ENCODE peak calls at places on chromosomes 13 and 19, in four cellular contexts. N is H9, L is IMR-90, A is H1. R is an unnamed sample.

GRCh38 chr13:39144941-39145533 is 106.8 kb downstream of the NHLRC3 start:
- DNase-seq in L (peak; percentile 70), A (peak; percentile 55), N (peak; percentile 51), R (peak; percentile 67)

GRCh38 chr19:5035817-5036732 is 67.2 kb downstream of the KDM4B start:
- DNase-seq in A (no peak), N (no peak), L (no peak), R (no peak)

GRCh38 chr13:113534236-113534860 is 43.8 kb upstream of the DCUN1D2 start:
- DNase-seq in N (peak; percentile 11), A (no peak), L (no peak), R (no peak)

GRCh38 chr13:36795463-36795862 is 23.6 kb upstream of the RFXAP start:
- DNase-seq in L (no peak), N (peak; percentile 81), A (peak; percentile 63), R (no peak)

GRCh38 chr13:66624302-66624701 is 605.8 kb downstream of the PCDH9 start:
- DNase-seq in A (no peak), L (no peak), N (no peak), R (no peak)

GRCh38 chr13:36357692-36358091 is 11.5 kb upstream of the SPART start:
- DNase-seq in N (no peak), A (no peak), L (no peak), R (no peak)

GRCh38 chr19:47110521-47111080 is 3.0 kb downstream of the ZC3H4 start:
- DNase-seq in N (no peak), L (no peak), A (no peak), R (no peak)

GRCh38 chr13:75445717-75446529 is 36.0 kb downstream of the TBC1D4 start:
- DNase-seq in A (no peak), N (no peak), L (peak; percentile 34), R (peak; percentile 27)

GRCh38 chr19:33248104-33248503 is 22.5 kb upstream of the SLC7A10 start:
- DNase-seq in N (no peak), A (no peak), L (no peak), R (no peak)

GRCh38 chr19:43765109-43765876 is 10.5 kb upstream of the SMG9 start:
- DNase-seq in A (no peak), N (peak; percentile 60), L (peak; percentile 97), R (peak; percentile 98)

GRCh38 chr13:113475911-113476310 is 14.6 kb downstream of the DCUN1D2 start:
- DNase-seq in L (no peak), N (no peak), A (no peak), R (no peak)

GRCh38 chr13:81987159-81987558 is 1646.2 kb upstream of the SPRY2 start:
- DNase-seq in A (no peak), N (no peak), L (no peak), R (no peak)

GRCh38 chr13:104318121-104318520 is 1251.9 kb upstream of the SLC10A2 start:
- DNase-seq in L (peak; percentile 49), A (no peak), N (no peak), R (peak; percentile 41)

GRCh38 chr13:110520431-110521295 is 40.9 kb downstream of the RAB20 start:
- DNase-seq in N (no peak), L (peak; percentile 53), A (no peak), R (peak; percentile 45)

GRCh38 chr19:2042485-2043268 is 8.4 kb downstream of the MKNK2 start:
- DNase-seq in A (no peak), N (no peak), L (no peak), R (no peak)

GRCh38 chr13:70708744-70709143 is 600.5 kb upstream of the KLHL1 start:
- DNase-seq in A (no peak), N (no peak), L (no peak), R (no peak)

GRCh38 chr19:43631491-43631890 is 8.2 kb downstream of the CADM4 start:
- DNase-seq in N (no peak), A (no peak), L (no peak), R (no peak)

GRCh38 chr19:46723023-46723461 is 6.1 kb upstream of the PRKD2 start:
- DNase-seq in N (no peak), A (no peak), L (no peak), R (no peak)

GRCh38 chr19:51784922-51785690 is 9.9 kb upstream of the FPR3 start:
- DNase-seq in N (no peak), A (no peak), L (no peak), R (no peak)

GRCh38 chr19:40178756-40179155 is 12.5 kb upstream of the MAP3K10 start:
- DNase-seq in L (no peak), N (no peak), A (no peak), R (no peak)

GRCh38 chr13:79477968-79478367 is 3.0 kb upstream of the NDFIP2 start:
- DNase-seq in N (peak; percentile 35), L (no peak), A (no peak), R (no peak)

GRCh38 chr19:51664997-51665396 is 18.4 kb upstream of the SIGLEC14 start:
- DNase-seq in A (no peak), L (no peak), N (no peak), R (no peak)

GRCh38 chr13:74554581-74555290 is 420.5 kb upstream of the KLF12 start:
- DNase-seq in A (no peak), N (no peak), L (no peak), R (no peak)

GRCh38 chr13:98878421-98879126 is 99.3 kb downstream of the DOCK9 start:
- DNase-seq in L (no peak), A (no peak), N (no peak), R (no peak)

GRCh38 chr13:106588367-106588766 is 20.4 kb upstream of the ARGLU1 start:
- DNase-seq in L (no peak), A (no peak), N (no peak), R (no peak)

GRCh38 chr13:75195479-75196111 is 286.4 kb downstream of the TBC1D4 start:
- DNase-seq in N (no peak), L (no peak), A (no peak), R (no peak)

GRCh38 chr13:89550842-89551422 is 1796.6 kb upstream of the MIR17HG start:
- DNase-seq in L (no peak), A (no peak), N (no peak), R (no peak)

GRCh38 chr19:4016903-4017638 is 9.5 kb downstream of the PIAS4 start:
- DNase-seq in L (no peak), A (no peak), N (no peak), R (no peak)

GRCh38 chr13:98521876-98522275 is 55.0 kb downstream of the STK24 start:
- DNase-seq in L (no peak), A (no peak), N (no peak), R (no peak)

GRCh38 chr13:26847281-26847680 is 86.7 kb upstream of the GPR12 start:
- DNase-seq in A (no peak), N (peak; percentile 48), L (no peak), R (no peak)

GRCh38 chr13:24074687-24075086 is 85.8 kb upstream of the SPATA13 start:
- DNase-seq in N (no peak), A (no peak), L (no peak), R (no peak)

GRCh38 chr13:90594694-90595093 is 752.8 kb upstream of the MIR17HG start:
- DNase-seq in A (no peak), N (no peak), L (peak; percentile 23), R (peak; percentile 81)

GRCh38 chr19:6273701-6274601 is 5.8 kb downstream of the MLLT1 start:
- DNase-seq in A (no peak), N (no peak), L (peak; percentile 88), R (peak; percentile 97)

GRCh38 chr19:47754206-47755064 is 9.1 kb downstream of the NOP53 start:
- DNase-seq in A (no peak), L (no peak), N (no peak), R (no peak)

GRCh38 chr13:50910483-50910805 is 853 bp downstream of the RNASEH2B start:
- DNase-seq in N (peak; percentile 61), A (peak; percentile 63), L (peak; percentile 42), R (peak; percentile 63)

GRCh38 chr13:51665456-51665855 is 81.2 kb downstream of the WDFY2 start:
- DNase-seq in L (no peak), N (no peak), A (no peak), R (no peak)

GRCh38 chr19:55275851-55276719 is 3.8 kb downstream of the HSPBP1 start:
- DNase-seq in L (no peak), A (no peak), N (no peak), R (no peak)

GRCh38 chr19:28577666-28578065 is 635.3 kb downstream of the UQCRFS1 start:
- DNase-seq in A (no peak), N (no peak), L (no peak), R (no peak)
- H3K9ac ChIP-seq in A (no peak overlapping the region), N (no peak overlapping the region), L (no peak overlapping the region), R (no peak overlapping the region)

DNA sequence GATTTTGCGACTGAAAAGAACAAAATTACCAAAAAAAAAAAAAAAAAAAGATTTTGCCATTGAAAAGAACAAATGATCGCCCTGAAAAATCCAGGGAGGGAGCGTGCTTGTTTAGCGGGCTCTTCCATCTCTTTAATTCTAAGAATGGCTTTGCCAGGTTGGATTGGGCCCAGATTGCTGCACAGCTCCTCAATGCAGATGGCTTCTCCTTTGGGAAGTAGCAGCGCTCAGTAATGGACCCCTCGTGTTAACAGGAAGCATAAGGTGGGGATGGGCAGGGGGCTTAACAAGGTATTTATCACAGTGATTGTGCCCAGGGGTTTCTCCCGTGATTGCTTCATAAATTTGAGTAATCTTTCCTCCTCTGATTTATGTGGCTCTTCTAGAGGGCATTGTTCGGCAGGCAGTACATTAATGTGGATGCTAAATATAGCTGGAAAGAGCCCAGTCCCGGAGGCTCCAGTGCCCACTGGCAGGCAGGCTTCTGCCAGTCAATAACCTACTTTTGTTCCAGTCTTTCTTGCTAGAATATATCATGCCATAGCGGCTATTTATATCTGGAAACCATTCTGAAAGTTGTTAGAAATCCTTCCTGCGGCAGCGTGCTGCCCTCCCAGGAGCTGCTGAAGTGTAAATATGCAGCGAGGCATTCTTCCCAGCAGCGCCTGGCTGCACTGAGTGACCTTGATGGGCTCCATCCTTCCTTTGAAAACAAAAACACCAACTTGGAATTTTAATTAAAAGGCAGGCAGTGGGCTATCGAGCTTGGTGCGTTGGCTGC is 64.9 kb downstream of the FGF9 start:
- DNase-seq in N (no peak), A (no peak), L (no peak), R (no peak)
- H3K79me1 ChIP-seq in N (no peaks in the 10 kb centered on the region), A (no peaks in the 10 kb centered on the region), L (no peaks in the 10 kb centered on the region), R (no peaks in the 10 kb centered on the region)

GRCh38 chr13:95002968-95003813 is 290.8 kb upstream of the SOX21 start:
- DNase-seq in A (peak; percentile 56), N (peak; percentile 42), L (no peak), R (no peak)
- H3K9ac ChIP-seq in A (no peak overlapping the region), N (no peak overlapping the region), L (no peak overlapping the region), R (no peak overlapping the region)

GRCh38 chr19:49940482-49940791 is 11.1 kb upstream of the NUP62 start:
- DNase-seq in N (no peak), A (no peak), L (no peak), R (no peak)
- H3K79me1 ChIP-seq in N (no peaks in the 10 kb centered on the region), A (no peaks in the 10 kb centered on the region), L (no peaks in the 10 kb centered on the region), R (no peaks in the 10 kb centered on the region)

GRCh38 chr19:16590876-16591802 is 18.9 kb upstream of the SLC35E1 start:
- DNase-seq in N (no peak), A (no peak), L (no peak), R (no peak)
- H3K9ac ChIP-seq in N (no peak overlapping the region), A (no peak overlapping the region), L (no peak overlapping the region), R (no peak overlapping the region)

DNA sequence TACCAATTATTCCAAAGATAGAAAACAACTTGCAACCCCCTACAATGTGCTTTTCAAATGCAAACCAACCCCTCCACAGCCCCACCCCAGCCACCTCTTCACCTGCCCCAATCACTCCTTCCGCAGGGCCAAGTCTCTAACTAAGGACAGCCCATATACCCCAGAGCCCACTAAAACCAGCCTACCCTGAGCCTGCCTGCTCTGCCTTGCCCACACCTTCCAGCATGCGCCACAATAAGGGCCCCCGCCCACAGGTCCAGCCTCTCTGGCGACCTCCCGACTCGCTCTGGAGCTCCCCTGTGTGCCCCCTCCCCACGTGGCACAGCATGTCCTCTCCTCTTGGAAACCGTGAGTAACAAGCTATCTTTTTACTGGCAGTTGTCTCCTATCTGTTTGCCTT is 42.8 kb upstream of the MEDAG start:
- DNase-seq in N (peak; percentile 91), L (no peak), A (no peak), R (no peak)
- H3K79me1 ChIP-seq in N (no peaks in the 10 kb centered on the region), L (peaks cover 7% of the 10 kb centered on the region), A (no peaks in the 10 kb centered on the region), R (no peaks in the 10 kb centered on the region)

GRCh38 chr19:11130824-11131455 is 24.6 kb downstream of the SPC24 start:
- DNase-seq in N (peak; percentile 84), A (peak; percentile 91), L (peak; percentile 73), R (peak; percentile 79)
- H3K9ac ChIP-seq in N (no peak overlapping the region), A (no peak overlapping the region), L (no peak overlapping the region), R (no peak overlapping the region)